ENCODE peak calls at places on chromosome 10, in eight cellular contexts. S is neural crest cell; B is stomach; E is A549; W is hepatocyte; Q is CD4-positive, alpha-beta T cell; A is fibroblast of lung; G is heart right ventricle. Y is an unnamed sample.

GRCh38 chr10:69901623-69902505 is 100.2 kb downstream of the COL13A1 start:
- DNase-seq in S (peak), E (peak), B (peak), Q (no peak), W (peak), A (peak), G (no peak), Y (peak)

GRCh38 chr10:22230331-22230833 is 12.6 kb upstream of the EBLN1 start:
- DNase-seq in S (no peak), B (no peak), G (no peak), W (peak), A (peak), E (peak), Q (no peak), Y (peak)

GRCh38 chr10:93006435-93007039 is 54.1 kb upstream of the CYP26C1 start:
- DNase-seq in E (peak), A (peak), W (peak), S (no peak), Q (no peak), G (no peak), B (no peak), Y (peak)

GRCh38 chr10:103758294-103758681 is 97.1 kb downstream of the SH3PXD2A start:
- DNase-seq in S (no peak), E (peak), A (peak), G (no peak), B (no peak), W (no peak), Q (no peak), Y (no peak)

GRCh38 chr10:61397175-61397986 is 55.8 kb downstream of the TMEM26 start:
- DNase-seq in Q (no peak), A (peak), E (peak), S (no peak), W (no peak), G (no peak), B (no peak), Y (no peak)

GRCh38 chr10:5951721-5952407 is 25.5 kb downstream of the IL15RA start:
- DNase-seq in B (no peak), E (no peak), A (no peak), Q (no peak), W (no peak), G (no peak), S (no peak), Y (no peak)

GRCh38 chr10:132714906-132715790 is 70.8 kb downstream of the NKX6-2 start:
- DNase-seq in W (no peak), B (no peak), S (no peak), G (no peak), Q (no peak), E (no peak), A (no peak), Y (no peak)

GRCh38 chr10:74922921-74923320 is 96.5 kb downstream of the KAT6B start:
- DNase-seq in S (no peak), E (peak), Q (no peak), G (no peak), W (no peak), B (no peak), A (peak), Y (no peak)

GRCh38 chr10:58625070-58625469 is 112.4 kb downstream of the BICC1 start:
- DNase-seq in W (no peak), E (peak), B (no peak), S (no peak), G (no peak), Q (no peak), A (peak), Y (no peak)

GRCh38 chr10:97434557-97434956 is 8.6 kb downstream of the PGAM1 start:
- DNase-seq in W (no peak), S (no peak), Q (no peak), A (no peak), G (no peak), E (no peak), B (no peak), Y (no peak)

GRCh38 chr10:73159038-73159648 is 8.7 kb downstream of the ECD start:
- DNase-seq in W (peak), A (peak), B (peak), G (peak), S (peak), E (peak), Q (peak), Y (peak)

GRCh38 chr10:11895108-11895466 is 71.9 kb downstream of the PROSER2 start:
- DNase-seq in S (no peak), G (no peak), W (no peak), A (no peak), B (no peak), E (no peak), Q (no peak), Y (no peak)

GRCh38 chr10:132306951-132307751 is 599 bp downstream of the STK32C start:
- DNase-seq in W (peak), B (peak), A (no peak), Q (peak), G (no peak), S (no peak), E (peak), Y (no peak)

GRCh38 chr10:65670087-65670486 is 1255.7 kb upstream of the LRRTM3 start:
- DNase-seq in W (no peak), Q (no peak), G (no peak), S (no peak), A (peak), E (no peak), B (no peak), Y (no peak)

GRCh38 chr10:21870849-21871248 is 132.7 kb downstream of the DNAJC1 start:
- DNase-seq in E (no peak), S (no peak), Q (no peak), W (no peak), B (no peak), A (no peak), G (no peak), Y (no peak)

GRCh38 chr10:115026041-115026779 is 67.0 kb upstream of the ATRNL1 start:
- DNase-seq in S (no peak), Q (no peak), E (no peak), W (no peak), B (no peak), A (no peak), G (no peak), Y (no peak)

DNA sequence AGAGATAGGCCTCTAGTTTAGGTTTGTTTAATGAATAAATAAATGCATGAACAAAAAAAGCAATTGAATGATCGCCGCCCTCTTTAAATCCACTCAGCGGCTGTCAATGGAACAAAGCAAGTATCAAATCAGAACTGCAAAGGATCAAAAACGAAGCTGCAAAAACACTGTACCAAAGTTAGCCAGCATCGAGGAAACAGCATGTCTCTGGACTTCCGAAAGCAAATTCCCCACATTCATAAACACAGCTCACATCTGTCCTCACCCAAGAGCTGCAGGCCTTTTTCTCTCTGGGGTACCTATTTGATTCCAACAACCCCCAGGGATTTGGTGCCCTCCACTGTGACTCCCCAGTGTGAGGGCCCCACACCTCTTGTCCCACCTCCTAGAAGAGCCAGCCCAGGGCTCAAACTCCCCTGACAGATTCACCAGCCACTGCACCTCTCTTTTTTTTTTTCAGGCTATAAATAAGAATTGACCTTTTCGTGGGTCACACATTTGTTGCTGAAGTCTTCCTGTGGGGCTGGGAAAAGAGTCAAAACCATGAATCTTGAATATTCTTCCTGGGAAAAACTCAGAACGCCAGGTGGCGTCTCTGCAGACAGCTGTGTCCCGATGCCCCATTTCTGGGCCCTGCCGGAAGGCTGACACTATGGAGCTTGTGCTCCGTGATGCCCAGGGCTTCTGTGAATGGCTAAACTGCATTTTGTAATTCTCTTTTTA is 51.8 kb downstream of the HSPA12A start:
- DNase-seq in E (no peak), W (peak), Q (no peak), G (peak), A (peak), S (peak), B (no peak), Y (no peak)
- TF ChIP-seq CTCF in E (no peak), W (peak), Q (no peak), G (peak), A (peak), S (peak), B (no peak), Y (no peak)

GRCh38 chr10:51620131-51620530 is 79.3 kb downstream of the CSTF2T start:
- DNase-seq in A (no peak), E (no peak), B (no peak), G (no peak), S (no peak), Q (no peak), W (no peak), Y (peak)
- TF ChIP-seq CTCF in A (no peak), E (no peak), B (no peak), G (no peak), S (no peak), Q (no peak), W (no peak), Y (no peak)

DNA sequence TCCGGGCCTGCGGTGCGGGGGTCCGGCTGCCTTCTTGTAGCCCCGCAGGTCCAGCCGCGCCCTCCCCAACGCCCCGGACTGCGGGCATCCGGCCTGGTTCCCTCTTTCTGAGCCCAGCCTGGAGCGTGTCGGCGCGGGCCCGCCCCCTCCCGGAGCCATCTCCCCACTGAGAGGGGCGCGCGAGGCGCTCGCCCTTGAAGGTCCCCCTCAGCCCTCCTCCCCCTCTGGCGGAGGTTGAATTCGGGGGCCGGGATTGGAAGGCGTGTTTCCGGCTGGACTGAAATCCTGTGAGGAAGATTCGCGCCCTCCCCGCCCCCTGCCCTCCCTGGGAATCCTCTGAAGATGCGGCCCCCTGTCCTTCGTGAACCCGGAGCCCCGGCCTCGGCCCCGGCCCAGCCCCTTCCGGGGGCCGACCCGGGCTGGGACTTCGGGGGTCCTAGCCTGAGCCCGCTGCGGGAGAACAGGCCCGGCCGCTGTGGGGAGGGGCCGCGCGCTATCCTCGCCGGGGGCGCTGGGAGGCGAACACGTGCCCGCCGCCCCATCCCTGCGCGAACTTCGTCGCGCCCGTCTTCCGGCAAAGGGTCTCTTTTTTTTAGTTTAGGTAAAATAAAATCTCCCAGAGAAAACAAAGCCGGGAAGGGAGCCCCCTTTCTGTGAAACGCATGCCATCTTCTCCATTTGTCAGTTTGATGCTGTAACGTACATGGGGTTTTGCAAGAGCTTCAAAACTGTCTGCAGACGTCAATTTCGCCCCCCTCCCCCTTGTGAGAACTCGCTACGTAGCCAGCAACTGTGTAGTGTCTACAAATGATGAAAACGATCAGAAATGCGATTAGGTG is 636 bp downstream of the PDCD4 start:
- DNase-seq in B (peak), W (peak), A (peak), S (peak), E (peak), Q (peak), G (peak), Y (peak)
- TF ChIP-seq CTCF in B (no peak), W (peak), A (peak), S (no peak), E (peak), Q (peak), G (peak), Y (peak)

GRCh38 chr10:14035506-14035905 is 295.2 kb downstream of the FRMD4A start:
- DNase-seq in Q (no peak), G (no peak), E (no peak), A (no peak), S (no peak), W (no peak), B (no peak), Y (no peak)

GRCh38 chr10:14036233-14036632 is 294.5 kb downstream of the FRMD4A start:
- DNase-seq in A (no peak), G (no peak), B (no peak), E (no peak), W (no peak), S (no peak), Q (no peak), Y (no peak)

DNA sequence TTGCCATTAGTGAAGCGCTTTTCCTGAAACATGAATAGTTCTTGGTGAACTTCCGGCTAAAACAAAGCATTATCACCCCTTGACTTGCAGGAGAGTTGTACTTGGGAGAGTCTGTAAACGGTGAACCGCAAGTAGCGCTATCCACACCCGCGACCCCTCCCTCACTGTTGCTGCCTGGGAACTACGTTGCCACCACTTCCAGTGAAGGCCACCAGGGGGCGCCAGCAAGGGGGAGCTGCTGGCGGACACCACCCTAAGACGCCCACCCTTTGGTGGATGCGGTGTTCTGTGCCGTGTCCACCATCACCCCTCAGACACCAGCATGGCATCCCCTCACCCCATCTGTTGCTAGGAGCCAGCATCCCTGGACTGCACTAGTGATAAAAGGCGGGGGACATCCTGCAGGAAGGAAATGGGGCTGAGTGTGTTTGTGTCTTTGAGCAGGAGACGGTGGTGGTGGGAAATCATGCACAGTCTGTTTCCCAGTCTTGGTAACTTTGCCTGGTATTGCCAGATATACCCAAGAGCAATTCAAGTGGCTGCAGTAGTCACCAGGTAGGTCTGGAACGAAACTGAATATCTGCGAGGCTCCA is 298.2 kb downstream of the FRMD4A start:
- DNase-seq in A (peak), W (peak), B (no peak), G (no peak), E (no peak), S (peak), Q (peak), Y (peak)
- TF ChIP-seq CTCF in A (peak), W (peak), B (peak), G (peak), E (peak), S (peak), Q (peak), Y (peak)

DNA sequence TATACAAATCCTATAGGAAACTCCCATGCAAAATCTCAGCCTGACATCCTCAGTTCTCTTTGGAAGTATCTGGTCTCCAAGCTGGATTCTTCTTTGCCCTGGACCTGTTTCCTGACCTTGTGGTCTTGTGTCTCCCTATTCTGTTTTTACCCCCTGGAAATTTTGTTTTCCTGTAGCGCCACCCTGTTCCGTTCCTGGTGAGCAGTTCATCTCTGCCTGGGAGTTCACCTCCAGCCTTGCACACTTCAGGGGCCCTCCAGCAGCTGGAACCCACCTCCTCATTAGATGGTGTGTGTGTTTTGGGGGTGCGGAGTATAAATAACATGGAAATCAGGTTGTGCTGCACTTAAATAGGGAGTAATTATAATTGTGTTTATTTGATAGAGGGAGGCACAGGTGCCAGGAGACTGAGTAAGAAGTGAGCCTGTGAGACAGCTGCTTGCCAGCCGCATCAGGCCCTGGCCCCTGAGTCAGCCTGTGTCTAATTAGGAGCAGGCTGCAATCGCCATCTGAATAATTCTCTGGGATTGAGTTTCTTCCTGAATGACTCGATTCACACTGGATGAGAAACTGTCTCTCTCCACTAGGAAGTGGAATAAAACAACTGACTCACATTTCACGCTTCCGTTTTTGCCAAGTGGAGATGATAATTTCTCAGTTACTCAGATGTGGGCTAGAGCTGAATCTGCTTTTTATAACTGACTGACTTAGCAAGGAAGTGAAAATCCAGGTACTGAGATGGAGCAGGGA is 69.4 kb upstream of the HECTD2 start:
- DNase-seq in E (no peak), W (no peak), S (no peak), A (peak), G (no peak), B (no peak), Q (no peak), Y (no peak)
- TF ChIP-seq CTCF in E (no peak), W (no peak), S (no peak), A (no peak), G (no peak), B (no peak), Q (no peak), Y (no peak)

DNA sequence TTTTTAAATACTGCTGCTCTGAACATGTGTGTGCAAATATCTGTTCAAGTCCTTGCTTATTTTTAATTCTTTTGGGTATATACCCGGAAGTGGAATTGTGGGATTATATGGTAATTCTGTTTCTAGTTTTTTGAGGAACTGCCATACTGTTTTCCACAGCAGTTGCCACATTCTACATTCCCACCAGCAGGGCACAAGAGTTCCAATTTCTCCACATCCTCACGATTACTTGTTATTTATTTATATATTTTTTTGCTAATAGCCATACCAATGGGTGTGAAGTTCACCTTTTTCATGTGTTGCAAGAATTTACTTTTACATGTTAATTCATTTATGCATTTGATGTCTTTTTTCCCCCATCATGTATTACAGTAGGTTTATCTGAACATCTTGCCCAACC is 79.6 kb upstream of the CXCL12 start:
- DNase-seq in W (no peak), S (no peak), E (no peak), A (no peak), Q (no peak), G (no peak), B (no peak), Y (no peak)
- TF ChIP-seq CTCF in W (no peak), S (peak), E (no peak), A (peak), Q (no peak), G (no peak), B (no peak), Y (no peak)

DNA sequence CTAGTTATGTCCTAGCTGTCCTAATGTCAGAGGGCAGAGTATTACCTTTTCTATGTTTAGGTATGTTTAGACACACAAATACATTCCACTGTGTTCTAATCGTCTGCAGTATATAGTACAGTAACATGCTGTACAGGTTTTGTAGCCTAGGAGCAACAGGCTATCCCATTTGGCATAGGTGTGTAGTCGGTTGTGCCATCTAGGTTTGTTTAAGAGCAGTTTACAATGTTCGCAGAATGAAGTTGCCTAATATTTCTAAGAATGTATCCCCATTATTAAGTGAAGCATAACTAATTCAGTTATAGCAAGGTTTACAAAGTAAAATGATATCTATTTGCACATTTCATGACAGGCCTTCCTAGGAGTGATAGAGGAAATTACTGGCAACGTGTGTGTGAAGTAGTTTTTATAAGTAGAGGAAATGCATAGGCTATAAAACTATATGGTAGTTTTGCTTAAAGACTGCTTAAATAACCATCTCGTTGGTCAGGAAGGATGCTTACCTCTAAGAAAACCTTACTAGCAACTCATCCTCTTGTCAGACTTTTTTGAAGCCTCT is 4.0 kb downstream of the CREM start:
- DNase-seq in G (no peak), S (no peak), B (no peak), E (no peak), Q (no peak), W (no peak), A (no peak), Y (no peak)
- TF ChIP-seq CTCF in G (no peak), S (no peak), B (no peak), E (no peak), Q (no peak), W (no peak), A (no peak), Y (no peak)

DNA sequence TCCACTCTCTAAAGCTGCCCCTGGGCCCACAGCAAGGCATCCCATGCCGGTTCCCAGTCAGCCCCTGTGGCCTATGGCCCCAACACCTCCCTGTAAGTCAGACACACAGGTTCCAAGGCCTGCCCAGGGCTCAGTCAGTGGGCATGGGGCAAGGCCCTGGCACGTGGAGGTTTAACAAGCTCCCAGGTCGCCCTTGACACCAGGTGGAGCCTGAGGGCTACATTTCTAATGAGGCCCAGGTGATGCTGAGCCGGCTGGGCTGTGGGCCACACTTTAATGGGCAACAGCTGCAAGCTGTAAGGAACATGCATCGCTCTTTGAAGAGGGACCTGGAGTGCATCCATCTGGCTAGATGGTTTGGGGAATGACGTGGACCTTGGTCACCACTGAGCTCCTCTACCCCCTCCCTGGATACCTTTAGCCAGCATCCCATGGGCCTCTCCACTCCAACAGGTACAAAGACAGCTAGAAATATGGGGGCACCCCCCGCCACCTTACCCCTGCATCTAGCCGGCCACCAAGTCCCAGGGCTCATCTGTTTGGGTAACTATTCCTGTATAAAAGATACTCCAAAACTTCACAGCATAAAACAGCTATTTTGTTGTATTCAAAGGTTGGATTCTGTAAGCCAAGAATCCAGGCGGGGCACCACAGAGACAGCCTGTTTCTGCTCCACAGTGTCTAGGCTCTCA is 122.5 kb downstream of the OAT start:
- DNase-seq in Q (no peak), E (no peak), G (no peak), S (no peak), B (no peak), A (peak), W (peak), Y (no peak)
- TF ChIP-seq CTCF in Q (no peak), E (no peak), G (no peak), S (no peak), B (no peak), A (no peak), W (no peak), Y (no peak)

GRCh38 chr10:17229967-17230682 is 2.1 kb downstream of the VIM start:
- DNase-seq in Q (peak), B (peak), G (peak), E (peak), A (peak), W (peak), S (peak), Y (peak)
- TF ChIP-seq CTCF in Q (no peak), B (no peak), G (no peak), E (no peak), A (no peak), W (no peak), S (no peak), Y (no peak)